ENCODE peak calls at places on chromosomes 6 and 20, in eight cellular contexts. S is A549, B is lower lobe of right lung, T is fibroblast of lung, O is epithelial cell of esophagus, P is AG04450, Q is GM23338, A is adrenal gland. E is an unnamed sample.

GRCh38 chr6:39876826-39877225 is 57.4 kb downstream of the MOCS1 start:
- DNase-seq in O (no peak), P (no peak), S (no peak), A (no peak), Q (no peak), T (no peak), B (no peak), E (no peak)

GRCh38 chr6:42774201-42774600 is 7.7 kb upstream of the BICRAL start:
- DNase-seq in B (no peak), T (no peak), S (no peak), P (no peak), A (no peak), Q (no peak), O (no peak), E (no peak)

GRCh38 chr6:152129606-152130249 is 322.2 kb downstream of the ESR1 start:
- DNase-seq in T (peak; percentile 71), Q (peak; percentile 32), B (no peak), O (no peak), P (peak; percentile 10), A (no peak), S (no peak), E (no peak)

GRCh38 chr6:7479801-7480266 is 61.6 kb upstream of the DSP start:
- DNase-seq in B (no peak), A (peak; percentile 40), Q (no peak), O (peak; percentile 100), T (peak; percentile 16), P (no peak), S (peak; percentile 51), E (no peak)

GRCh38 chr6:51166914-51167313 is 348.2 kb downstream of the TFAP2B start:
- DNase-seq in P (no peak), B (no peak), Q (no peak), A (no peak), S (no peak), T (no peak), O (no peak), E (no peak)

GRCh38 chr20:23622839-23623343 is 14.9 kb downstream of the CST3 start:
- DNase-seq in T (peak; percentile 98), B (peak; percentile 67), Q (no peak), P (peak; percentile 24), O (peak; percentile 85), A (peak; percentile 57), S (peak; percentile 95), E (peak; percentile 57)

GRCh38 chr6:163814494-163815364 is 400.2 kb downstream of the QKI start:
- DNase-seq in P (no peak), T (peak; percentile 87), B (no peak), A (peak; percentile 41), Q (no peak), O (no peak), S (peak; percentile 25), E (peak; percentile 92)

GRCh38 chr6:160368670-160369069 is 20.5 kb downstream of the SLC22A3 start:
- DNase-seq in B (no peak), P (no peak), Q (no peak), T (no peak), O (no peak), S (no peak), A (no peak), E (no peak)

GRCh38 chr20:33176101-33176500 is 8.1 kb downstream of the BPIFA2 start:
- DNase-seq in P (no peak), O (no peak), B (no peak), S (no peak), A (no peak), T (no peak), Q (no peak), E (no peak)

GRCh38 chr6:130534627-130535026 is 168.8 kb downstream of the TMEM200A start:
- DNase-seq in T (no peak), O (no peak), A (no peak), Q (no peak), B (no peak), P (no peak), S (no peak), E (no peak)

GRCh38 chr6:6815732-6816131 is 227.2 kb downstream of the LY86 start:
- DNase-seq in P (no peak), Q (no peak), A (no peak), T (no peak), B (no peak), S (no peak), O (peak; percentile 45), E (no peak)

GRCh38 chr6:34547921-34548644 is 8.0 kb downstream of the SPDEF start:
- DNase-seq in P (no peak), A (no peak), B (no peak), S (no peak), O (no peak), Q (no peak), T (no peak), E (no peak)

GRCh38 chr6:149918151-149918905 is 4.6 kb downstream of the RAET1G start:
- DNase-seq in Q (no peak), P (no peak), T (no peak), S (no peak), O (no peak), B (no peak), A (no peak), E (no peak)

GRCh38 chr6:110720066-110720465 is 95.2 kb downstream of the CDK19 start:
- DNase-seq in B (no peak), A (no peak), O (peak; percentile 74), S (no peak), Q (no peak), P (no peak), T (no peak), E (no peak)

GRCh38 chr6:169849396-169849795 is 98.0 kb downstream of the ERMARD start:
- DNase-seq in S (no peak), A (no peak), B (no peak), O (no peak), P (no peak), Q (no peak), T (no peak), E (no peak)

GRCh38 chr6:169752074-169752623 is 727 bp downstream of the ERMARD start:
- DNase-seq in T (no peak), O (no peak), A (no peak), S (no peak), P (no peak), B (no peak), Q (peak; percentile 43), E (no peak)

GRCh38 chr20:50513169-50514034 is 3.2 kb downstream of the PTPN1 start:
- DNase-seq in O (peak; percentile 69), A (no peak), B (no peak), S (no peak), P (no peak), Q (no peak), T (peak; percentile 70), E (no peak)

GRCh38 chr20:50509923-50510705 is at the start of gene PTPN1:
- DNase-seq in T (peak; percentile 99), Q (peak; percentile 99), B (peak; percentile 98), P (peak; percentile 96), O (peak; percentile 99), S (peak; percentile 89), A (peak; percentile 99), E (peak; percentile 95)

GRCh38 chr20:50508171-50508761 is 1.9 kb upstream of the PTPN1 start:
- DNase-seq in B (no peak), Q (peak; percentile 63), O (no peak), P (no peak), A (no peak), S (no peak), T (no peak), E (no peak)

GRCh38 chr20:50512323-50512722 is 2.1 kb downstream of the PTPN1 start:
- DNase-seq in O (no peak), Q (no peak), P (no peak), S (no peak), B (no peak), T (no peak), A (no peak), E (no peak)

GRCh38 chr20:50510706-50511401 is 671 bp downstream of the PTPN1 start:
- DNase-seq in T (no peak), Q (peak; percentile 16), S (no peak), P (no peak), O (no peak), A (peak; percentile 52), B (peak; percentile 51), E (no peak)
- H3K4me3 ChIP-seq in T (peak overlapping the region; percentile 94), Q (peak overlapping the region; percentile 92), S (peak overlapping the region; percentile 100), P (peak overlapping the region; percentile 93), O (peak overlapping the region; percentile 95), A (peak overlapping the region; percentile 79), B (peak overlapping the region; percentile 98), E (peak overlapping the region; percentile 88)

GRCh38 chr6:75170666-75171065 is 35.2 kb downstream of the COL12A1 start:
- DNase-seq in S (no peak), Q (no peak), B (no peak), A (no peak), O (no peak), P (no peak), T (no peak), E (no peak)
- TF ChIP-seq CTCF in S (no peak), Q (no peak), B (no peak), A (no peak), O (no peak), P (no peak), T (no peak), E (no peak)

DNA sequence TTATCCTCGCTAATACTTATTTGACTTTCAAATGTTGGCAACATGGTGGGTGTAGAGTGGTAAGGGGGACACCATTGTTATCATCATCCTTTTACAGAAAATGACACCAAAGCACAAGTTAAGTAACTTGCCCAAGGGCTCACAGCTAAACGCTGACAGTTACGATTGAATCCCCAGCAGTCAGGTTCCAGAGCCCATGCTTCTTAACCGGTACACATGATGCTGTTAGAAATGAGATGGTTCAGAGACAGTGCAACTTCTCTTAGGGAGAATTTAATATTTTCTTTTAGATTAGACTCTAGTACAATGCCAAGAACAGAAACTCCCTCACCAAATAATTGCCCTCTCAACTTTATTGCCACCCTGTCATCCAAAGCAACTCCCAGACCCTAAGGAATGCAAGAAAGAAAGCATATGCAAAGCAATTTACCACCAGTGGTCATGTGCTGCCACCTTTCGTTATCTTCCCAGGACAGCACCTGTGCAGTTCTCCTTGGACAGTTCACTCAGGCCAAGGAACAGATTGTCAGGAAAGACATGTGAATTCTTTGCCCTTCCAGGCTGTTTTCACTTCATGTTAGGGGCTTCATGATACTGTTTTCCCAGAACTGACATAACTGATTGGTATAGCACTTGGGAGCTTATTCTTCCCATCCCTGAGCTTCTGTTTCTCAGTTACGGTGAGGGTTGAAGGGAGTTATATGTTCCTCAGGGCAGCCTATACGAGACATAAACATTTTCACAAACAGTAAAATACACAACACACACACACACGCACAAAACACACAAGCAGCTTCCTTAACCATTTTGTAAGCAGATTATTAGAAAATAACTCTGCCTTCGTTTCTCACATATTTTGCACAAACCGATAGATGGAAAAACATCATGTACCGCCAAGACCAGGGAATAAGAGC is 5.1 kb downstream of the HLA-DMA start:
- DNase-seq in Q (peak; percentile 86), S (no peak), A (no peak), P (no peak), B (no peak), O (peak; percentile 70), T (peak; percentile 54), E (no peak)
- H3K4me3 ChIP-seq in Q (no peak overlapping the region), S (no peak overlapping the region), A (no peak overlapping the region), P (no peak overlapping the region), B (no peak overlapping the region), O (no peak overlapping the region), T (no peak overlapping the region), E (no peak overlapping the region)

DNA sequence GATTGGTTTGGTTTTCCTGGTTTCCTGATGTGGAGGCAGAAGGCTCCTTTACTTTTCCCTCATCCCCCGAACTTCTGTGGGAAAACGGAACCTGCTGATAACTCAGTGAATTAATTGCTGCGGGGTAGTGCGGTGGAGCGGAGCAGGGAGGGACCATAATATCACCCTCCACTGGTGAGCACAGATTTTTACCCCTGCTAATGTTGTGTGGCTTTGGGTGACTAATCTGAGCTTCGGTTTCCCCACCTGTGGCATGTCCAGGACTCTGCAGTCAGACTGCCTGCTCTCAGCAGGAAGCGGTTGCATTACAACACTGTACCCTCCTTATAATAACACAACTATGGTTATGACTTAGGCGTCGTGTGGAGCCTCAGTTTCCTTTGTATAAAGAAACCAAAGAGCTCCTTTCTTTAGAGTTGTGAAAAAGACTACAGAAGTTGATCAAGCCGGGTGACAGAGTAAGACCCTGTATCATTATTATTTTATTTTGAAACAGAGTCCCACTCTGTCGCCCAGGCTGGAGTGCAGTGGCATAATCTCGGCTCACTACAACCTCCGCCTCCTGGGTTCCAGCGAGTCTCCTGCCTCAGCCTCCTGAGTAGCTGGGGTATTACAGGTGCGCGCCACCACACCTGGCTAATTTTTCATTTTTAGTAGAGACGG is 2.2 kb upstream of the ID1 start:
- DNase-seq in T (peak; percentile 76), S (peak; percentile 73), O (peak; percentile 85), A (no peak), B (no peak), P (no peak), Q (no peak), E (no peak)
- TF ChIP-seq CTCF in T (no peak), S (no peak), O (no peak), A (no peak), B (no peak), P (no peak), Q (no peak), E (no peak)

E was measured in HFF-Myc.